ENCODE peak calls at places on chromosomes 1 and 21, in seven cellular contexts. T, M, P, Y, R, S and W are unnamed samples.

GRCh38 chr1:94025383-94026340 is 95.3 kb downstream of the ABCA4 start:
- DNase-seq in P (no peak), T (peak; percentile 91), S (no peak), R (peak; percentile 41), M (no peak), Y (peak; percentile 75), W (no peak)

GRCh38 chr1:243501002-243501401 is 245.2 kb downstream of the SDCCAG8 start:
- DNase-seq in Y (peak; percentile 26), P (no peak), T (peak; percentile 86), R (peak; percentile 83), S (no peak), M (no peak), W (no peak)

GRCh38 chr1:91510754-91511153 is 10.1 kb downstream of the CDC7 start:
- DNase-seq in M (no peak), R (no peak), Y (no peak), S (no peak), P (no peak), T (no peak), W (no peak)

GRCh38 chr1:223710179-223711133 is 1.9 kb upstream of the CAPN2 start:
- DNase-seq in T (no peak), S (no peak), Y (no peak), P (no peak), R (no peak), M (no peak), W (no peak)

GRCh38 chr1:155081472-155082300 is 3.0 kb downstream of the EFNA3 start:
- DNase-seq in T (no peak), M (no peak), Y (no peak), P (no peak), R (no peak), S (peak; percentile 56), W (no peak)

GRCh38 chr1:77313491-77313890 is 31.7 kb downstream of the AK5 start:
- DNase-seq in Y (no peak), P (peak; percentile 11), S (no peak), R (no peak), M (peak; percentile 35), T (peak; percentile 55), W (no peak)

GRCh38 chr1:23624440-23624839 is 65.1 kb upstream of the ID3 start:
- DNase-seq in M (no peak), Y (no peak), P (no peak), R (no peak), T (no peak), S (no peak), W (no peak)

GRCh38 chr1:206684478-206685255 is at the start of gene MAPKAPK2:
- DNase-seq in M (peak; percentile 86), S (peak; percentile 93), P (no peak), T (peak; percentile 68), Y (peak; percentile 98), R (peak; percentile 56), W (no peak)

GRCh38 chr1:177646757-177647730 is 322.8 kb downstream of the SEC16B start:
- DNase-seq in Y (no peak), R (no peak), M (no peak), P (no peak), S (no peak), T (no peak), W (no peak)

GRCh38 chr1:30887485-30888315 is 20.9 kb downstream of the SDC3 start:
- DNase-seq in P (no peak), M (no peak), S (no peak), T (peak; percentile 30), Y (no peak), R (no peak), W (no peak)

GRCh38 chr21:26043891-26044290 is 126.7 kb downstream of the APP start:
- DNase-seq in M (no peak), S (no peak), R (no peak), T (no peak), Y (no peak), P (no peak), W (no peak)

GRCh38 chr1:94898486-94899385 is 28.2 kb downstream of the CNN3 start:
- DNase-seq in Y (no peak), S (no peak), P (no peak), T (no peak), R (no peak), M (no peak), W (no peak)

GRCh38 chr21:35635261-35635660 is 425.1 kb downstream of the SETD4 start:
- DNase-seq in S (no peak), R (peak; percentile 90), P (no peak), M (no peak), T (peak; percentile 97), Y (peak; percentile 78), W (no peak)

GRCh38 chr1:151968791-151969399 is 24.8 kb downstream of the S100A10 start:
- DNase-seq in M (no peak), Y (no peak), S (no peak), P (no peak), T (no peak), R (no peak), W (no peak)

GRCh38 chr1:2469103-2469940 is 6.8 kb upstream of the PLCH2 start:
- DNase-seq in P (no peak), Y (no peak), R (no peak), T (no peak), S (no peak), M (no peak), W (no peak)

GRCh38 chr1:239891621-239892358 is 199.9 kb upstream of the FMN2 start:
- DNase-seq in S (no peak), Y (no peak), P (no peak), T (no peak), R (no peak), M (no peak), W (no peak)

GRCh38 chr1:111420377-111420776 is 7.2 kb downstream of the OVGP1 start:
- DNase-seq in R (no peak), T (no peak), Y (no peak), M (no peak), P (no peak), S (no peak), W (no peak)

GRCh38 chr1:111424281-111424680 is 3.3 kb downstream of the OVGP1 start:
- DNase-seq in P (no peak), R (no peak), T (no peak), M (no peak), S (no peak), Y (no peak), W (no peak)

GRCh38 chr1:111419037-111419436 is 8.5 kb downstream of the OVGP1 start:
- DNase-seq in T (no peak), R (no peak), S (no peak), P (no peak), M (no peak), Y (no peak), W (no peak)

GRCh38 chr1:111417755-111418154 is 9.8 kb downstream of the OVGP1 start:
- DNase-seq in R (peak; percentile 28), M (no peak), T (no peak), S (no peak), Y (no peak), P (no peak), W (no peak)

DNA sequence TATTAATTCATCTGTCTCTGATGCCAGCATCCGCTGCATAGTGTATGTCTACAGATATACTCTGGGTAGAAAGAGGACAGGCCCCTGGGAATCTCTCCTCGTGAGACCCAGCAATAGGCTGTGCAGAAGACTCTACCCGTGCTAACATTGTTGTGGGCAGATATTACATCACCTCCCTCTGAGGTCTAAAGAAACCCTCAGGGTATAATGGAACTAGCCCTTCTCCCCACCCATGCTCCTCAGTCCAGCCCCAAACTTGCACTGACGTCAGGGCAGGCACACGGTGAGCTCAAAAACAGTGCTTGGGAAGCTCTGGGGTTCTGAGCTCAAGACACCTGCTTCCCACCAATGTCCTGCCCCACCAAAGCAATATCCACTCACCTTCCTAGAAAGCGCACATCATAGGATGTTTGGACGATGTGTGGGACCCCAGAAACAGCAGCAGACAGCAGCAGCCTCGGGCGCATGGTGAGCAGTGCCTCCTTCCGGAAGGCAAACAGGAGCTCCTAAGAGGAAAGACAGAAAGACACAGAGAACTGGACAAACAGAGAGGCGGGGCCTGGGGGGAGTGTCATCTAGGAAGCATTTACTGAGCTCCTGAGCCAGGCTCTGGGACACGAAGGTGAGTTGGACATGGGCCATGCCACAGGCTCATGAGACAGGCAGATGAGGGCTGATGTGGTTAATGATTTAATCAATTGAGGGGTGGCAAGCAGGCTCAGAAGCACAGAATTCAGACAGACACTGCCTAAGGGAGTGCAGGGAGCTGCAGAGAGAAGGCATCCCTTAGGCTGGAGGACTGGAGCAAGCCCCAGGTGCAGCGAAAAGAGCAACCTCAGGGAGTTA is 4.8 kb downstream of the OVGP1 start:
- DNase-seq in M (peak; percentile 64), P (no peak), Y (peak; percentile 15), T (no peak), S (no peak), R (no peak), W (no peak)
- TF ChIP-seq CTCF in M (no peak), P (no peak), Y (no peak), T (no peak), S (no peak), R (no peak), W (no peak)

GRCh38 chr1:230861970-230862595 is 6.2 kb downstream of the C1orf198 start:
- DNase-seq in Y (no peak), P (no peak), S (no peak), M (no peak), R (no peak), T (peak; percentile 93), W (no peak)

GRCh38 chr1:230860617-230861384 is 7.5 kb downstream of the C1orf198 start:
- DNase-seq in R (no peak), P (no peak), T (no peak), Y (no peak), S (no peak), M (no peak), W (no peak)

GRCh38 chr1:230863449-230863848 is 4.9 kb downstream of the C1orf198 start:
- DNase-seq in P (no peak), T (no peak), Y (peak; percentile 11), S (no peak), R (no peak), M (peak; percentile 82), W (no peak)

GRCh38 chr1:230858918-230859819 is 9.2 kb downstream of the C1orf198 start:
- DNase-seq in R (peak; percentile 60), S (no peak), T (no peak), Y (no peak), M (no peak), P (no peak), W (no peak)

GRCh38 chr1:230861489-230861888 is 6.8 kb downstream of the C1orf198 start:
- DNase-seq in R (no peak), Y (no peak), P (no peak), T (no peak), S (no peak), M (no peak), W (no peak)
- TF ChIP-seq CTCF in R (no peak), Y (no peak), P (peak; percentile 6), T (peak; percentile 19), S (no peak), M (no peak), W (peak; percentile 54)

DNA sequence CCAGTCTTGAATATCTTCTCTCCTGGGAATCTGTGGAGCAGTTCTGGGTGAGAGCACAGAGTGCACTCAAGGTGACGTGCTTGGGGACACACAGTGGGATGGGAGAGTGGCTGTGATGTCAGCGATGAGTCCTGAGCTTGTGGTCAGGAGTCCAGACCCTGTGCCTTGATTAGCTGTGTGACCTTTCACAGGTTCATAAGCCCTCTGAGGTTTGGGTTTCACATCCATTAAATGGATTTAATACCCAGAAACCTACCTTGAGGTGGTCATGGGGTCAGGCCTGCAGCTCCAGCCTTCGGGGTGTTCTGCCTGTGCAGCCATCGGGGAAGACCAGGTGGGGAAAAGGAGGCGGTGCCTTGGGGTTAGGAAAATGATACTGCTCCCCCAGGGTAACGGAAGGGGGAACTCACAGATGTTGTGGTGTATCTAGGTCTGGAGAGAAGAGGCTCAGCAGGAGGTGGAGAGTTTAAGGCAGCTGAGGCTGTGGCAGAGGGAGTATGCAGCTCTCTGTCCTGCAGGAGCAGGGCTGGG is 38.5 kb upstream of the ETV3 start:
- DNase-seq in P (no peak), M (no peak), R (no peak), T (no peak), Y (no peak), S (no peak), W (no peak)
- TF ChIP-seq CTCF in P (no peak), M (no peak), R (no peak), T (no peak), Y (no peak), S (no peak), W (no peak)

GRCh38 chr1:241464985-241465384 is 54.6 kb downstream of the FH start:
- DNase-seq in R (no peak), T (no peak), P (no peak), S (no peak), Y (no peak), M (no peak), W (no peak)
- TF ChIP-seq CTCF in R (no peak), T (no peak), P (no peak), S (no peak), Y (no peak), M (no peak), W (peak; percentile 55)